ENCODE peak calls at places on chromosomes 4 and X, in four cellular contexts. H is GM12878, R is K562, U is HepG2. D is an unnamed sample.

GRCh38 chrX:74536142-74537010 is 78.0 kb downstream of the RLIM start:
- DNase-seq in H (no peak), R (peak), U (no peak), D (peak)

GRCh38 chr4:8586671-8587468 is 5.7 kb upstream of the CPZ start:
- DNase-seq in H (no peak), R (peak), U (no peak), D (no peak)

GRCh38 chr4:119124314-119124713 is 11.3 kb upstream of the MYOZ2 start:
- DNase-seq in H (no peak), R (no peak), U (no peak), D (no peak)

GRCh38 chr4:118964891-118965411 is 76.3 kb downstream of the SYNPO2 start:
- DNase-seq in H (no peak), R (no peak), U (no peak), D (no peak)

GRCh38 chr4:178395798-178396197 is 953.6 kb upstream of the AGA start:
- DNase-seq in H (no peak), R (no peak), U (no peak), D (no peak)

GRCh38 chr4:1115528-1116293 is 2.3 kb upstream of the RNF212 start:
- DNase-seq in H (no peak), R (no peak), U (no peak), D (no peak)

GRCh38 chrX:121987163-121987562 is 939.8 kb downstream of the GLUD2 start:
- DNase-seq in H (no peak), R (no peak), U (no peak), D (peak)

GRCh38 chr4:8940792-8941491 is 69.3 kb upstream of the HMX1 start:
- DNase-seq in H (no peak), R (peak), U (peak), D (no peak)

GRCh38 chr4:36086387-36086786 is 157.9 kb downstream of the ARAP2 start:
- DNase-seq in H (no peak), R (no peak), U (no peak), D (no peak)

GRCh38 chrX:11382935-11383334 is 89.7 kb downstream of the AMELX start:
- DNase-seq in H (no peak), R (no peak), U (no peak), D (no peak)

GRCh38 chrX:27086221-27086620 is 376.9 kb downstream of the PPP4R3C start:
- DNase-seq in H (no peak), R (no peak), U (no peak), D (no peak)

GRCh38 chr4:632391-632790 is 7.0 kb downstream of the PDE6B start:
- DNase-seq in H (no peak), R (no peak), U (no peak), D (no peak)

GRCh38 chr4:105909699-105910340 is 14.5 kb downstream of the NPNT start:
- DNase-seq in H (no peak), R (no peak), U (no peak), D (no peak)

GRCh38 chrX:39677987-39678840 is 419.5 kb downstream of the BCOR start:
- DNase-seq in H (no peak), R (no peak), U (no peak), D (no peak)

GRCh38 chr4:66920514-66920913 is 624.8 kb downstream of the CENPC start:
- DNase-seq in H (no peak), R (no peak), U (no peak), D (no peak)

GRCh38 chrX:3582421-3582820 is 131.0 kb downstream of the PRKX start:
- DNase-seq in H (no peak), R (no peak), U (no peak), D (no peak)

GRCh38 chrX:85288992-85289723 is 45.4 kb downstream of the ZNF711 start:
- DNase-seq in H (no peak), R (no peak), U (no peak), D (no peak)

GRCh38 chrX:2320580-2321327 is 180.0 kb downstream of the DHRSX start:
- DNase-seq in H (no peak), R (no peak), U (peak), D (peak)

GRCh38 chr4:149884046-149884445 is 68.4 kb upstream of the IQCM start:
- DNase-seq in H (no peak), R (no peak), U (no peak), D (no peak)

GRCh38 chr4:41009411-41009810 is 204.9 kb downstream of the APBB2 start:
- DNase-seq in H (no peak), R (no peak), U (no peak), D (no peak)

GRCh38 chr4:83503974-83504373 is 19.1 kb upstream of the ABRAXAS1 start:
- DNase-seq in H (no peak), R (no peak), U (no peak), D (no peak)

GRCh38 chrX:155632424-155633100 is 19.8 kb upstream of the TMLHE start:
- DNase-seq in H (peak), R (no peak), U (no peak), D (no peak)

GRCh38 chrX:155611302-155611701 is 1.4 kb downstream of the TMLHE start:
- DNase-seq in H (no peak), R (no peak), U (no peak), D (no peak)

GRCh38 chr4:109729155-109729562 is 711 bp downstream of the PLA2G12A start:
- DNase-seq in H (no peak), R (peak), U (no peak), D (no peak)

GRCh38 chrX:73916931-73917657 is 354.1 kb downstream of the CHIC1 start:
- DNase-seq in H (no peak), R (no peak), U (no peak), D (no peak)

GRCh38 chrX:153969125-153969903 is 2.3 kb downstream of the HCFC1 start:
- DNase-seq in H (no peak), R (no peak), U (no peak), D (no peak)

GRCh38 chrX:2928583-2929434 is at the start of gene ARSD:
- DNase-seq in H (no peak), R (no peak), U (peak), D (peak)

GRCh38 chrX:129772796-129773431 is 6.8 kb upstream of the SASH3 start:
- DNase-seq in H (peak), R (no peak), U (no peak), D (no peak)

GRCh38 chr4:1505511-1506451 is 99.5 kb upstream of the NKX1-1 start:
- DNase-seq in H (no peak), R (no peak), U (no peak), D (peak)

GRCh38 chr4:147822128-147822527 is 90.2 kb downstream of the ARHGAP10 start:
- DNase-seq in H (no peak), R (no peak), U (peak), D (no peak)

GRCh38 chr4:125022855-125023501 is 291.8 kb upstream of the FAT4 start:
- DNase-seq in H (no peak), R (peak), U (no peak), D (no peak)

GRCh38 chr4:145816091-145816490 is 122.5 kb downstream of the ZNF827 start:
- DNase-seq in H (no peak), R (no peak), U (no peak), D (no peak)

GRCh38 chrX:148530464-148531077 is 30.2 kb downstream of the AFF2 start:
- DNase-seq in H (no peak), R (peak), U (no peak), D (no peak)

DNA sequence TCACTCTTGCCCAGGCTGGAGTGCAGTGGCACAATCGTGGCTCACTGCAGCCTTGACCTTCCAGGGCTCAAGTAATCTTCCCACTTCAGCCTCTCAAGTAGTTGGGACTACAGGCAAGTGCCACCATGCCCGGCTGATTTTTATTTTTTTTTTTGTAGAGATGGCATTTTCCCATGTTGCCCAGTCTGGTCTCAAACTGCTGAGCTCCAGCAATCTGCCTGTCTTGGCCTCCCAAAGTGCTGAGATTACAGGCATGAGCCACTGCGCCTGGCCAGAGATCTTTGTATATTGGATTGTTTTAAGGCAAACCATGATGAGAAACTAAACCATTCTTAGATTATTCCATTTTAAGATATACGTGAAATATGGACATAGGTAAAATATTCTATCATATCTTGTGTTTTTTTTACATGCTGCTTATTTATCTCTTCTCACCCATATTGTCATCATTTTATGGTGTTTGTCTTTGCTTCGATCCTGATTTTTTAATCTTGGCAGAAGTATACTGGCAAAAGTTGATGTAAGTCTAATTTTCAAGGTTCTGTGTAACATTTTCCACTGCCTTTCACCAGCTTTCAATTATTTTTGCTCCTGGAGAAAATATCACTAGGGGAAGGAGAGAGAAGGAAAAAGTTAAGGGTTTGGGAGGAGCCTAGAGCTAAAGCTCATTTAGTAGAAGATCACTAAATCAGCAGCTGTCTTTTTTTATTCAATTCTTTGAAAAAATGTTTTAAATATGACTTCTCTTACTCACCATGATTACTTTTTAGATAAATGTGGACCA is 27.8 kb downstream of the PDLIM5 start:
- DNase-seq in H (no peak), R (no peak), U (no peak), D (no peak)
- TF ChIP-seq SMC3 in H (no peak), R (no peak), U (no peak), D (no peak)

GRCh38 chr4:22237155-22237751 is 278.6 kb downstream of the ADGRA3 start:
- DNase-seq in H (no peak), R (peak), U (peak), D (peak)
- TF ChIP-seq TAF1 in H (no peak), R (no peak), U (no peak), D (no peak)

GRCh38 chrX:22310779-22311178 is 38.1 kb downstream of the CBLL2 start:
- DNase-seq in H (no peak), R (no peak), U (no peak), D (no peak)

GRCh38 chrX:22314211-22314610 is 41.5 kb downstream of the CBLL2 start:
- DNase-seq in H (no peak), R (no peak), U (no peak), D (no peak)

GRCh38 chrX:22314692-22315091 is 42.0 kb downstream of the CBLL2 start:
- DNase-seq in H (no peak), R (no peak), U (no peak), D (no peak)

DNA sequence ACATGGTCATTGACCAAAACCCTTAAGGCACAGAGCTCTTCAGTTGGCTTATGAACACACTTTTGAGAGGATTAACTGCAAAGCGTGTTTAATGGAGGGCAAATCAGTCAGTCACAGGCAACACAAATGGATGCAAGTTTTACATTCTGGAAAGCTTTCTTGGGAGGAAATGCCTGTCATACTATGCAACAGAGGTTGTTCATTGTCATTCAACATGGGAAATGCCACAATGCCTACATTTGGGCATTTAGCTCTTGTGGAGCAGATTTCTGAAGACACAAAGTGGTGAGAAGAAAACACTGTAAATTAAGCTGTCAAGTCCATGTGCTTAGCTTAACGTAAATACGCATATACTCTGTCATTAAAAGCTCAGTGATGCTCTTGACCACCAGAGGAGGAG is 41.0 kb downstream of the CBLL2 start:
- DNase-seq in H (no peak), R (no peak), U (no peak), D (no peak)
- TF ChIP-seq SMC3 in H (no peak), R (no peak), U (no peak), D (no peak)

DNA sequence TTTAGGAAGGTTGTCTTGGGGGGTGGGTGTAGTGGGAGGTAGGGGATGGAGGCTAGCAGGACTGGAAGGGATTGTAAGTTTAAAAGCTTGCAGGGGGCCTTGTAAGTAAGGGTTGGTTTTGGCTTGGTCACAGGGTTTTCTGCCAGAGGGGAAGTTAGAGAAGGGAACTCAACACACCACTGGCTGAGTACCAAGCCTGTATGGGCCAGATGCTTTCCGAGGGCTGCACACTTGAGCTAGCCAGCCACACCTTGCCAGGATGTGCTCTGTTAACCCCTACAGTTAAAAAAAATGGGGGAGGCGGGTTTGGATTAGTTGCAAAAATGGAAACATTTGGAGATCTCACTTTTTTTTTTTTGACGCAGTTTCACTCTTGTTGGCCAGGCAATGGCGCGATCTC is 1.2 kb upstream of the RPS3A start:
- DNase-seq in H (no peak), R (no peak), U (no peak), D (no peak)
- TF ChIP-seq TAF1 in H (no peak), R (no peak), U (no peak), D (no peak)

GRCh38 chr4:87524456-87524855 is 4.7 kb downstream of the SPARCL1 start:
- DNase-seq in H (no peak), R (no peak), U (no peak), D (no peak)

GRCh38 chr4:87523307-87523706 is 5.9 kb downstream of the SPARCL1 start:
- DNase-seq in H (no peak), R (no peak), U (no peak), D (no peak)

GRCh38 chr4:87516683-87517082 is 12.5 kb downstream of the SPARCL1 start:
- DNase-seq in H (no peak), R (no peak), U (no peak), D (no peak)

GRCh38 chr4:87525636-87526035 is 3.5 kb downstream of the SPARCL1 start:
- DNase-seq in H (no peak), R (no peak), U (no peak), D (no peak)

DNA sequence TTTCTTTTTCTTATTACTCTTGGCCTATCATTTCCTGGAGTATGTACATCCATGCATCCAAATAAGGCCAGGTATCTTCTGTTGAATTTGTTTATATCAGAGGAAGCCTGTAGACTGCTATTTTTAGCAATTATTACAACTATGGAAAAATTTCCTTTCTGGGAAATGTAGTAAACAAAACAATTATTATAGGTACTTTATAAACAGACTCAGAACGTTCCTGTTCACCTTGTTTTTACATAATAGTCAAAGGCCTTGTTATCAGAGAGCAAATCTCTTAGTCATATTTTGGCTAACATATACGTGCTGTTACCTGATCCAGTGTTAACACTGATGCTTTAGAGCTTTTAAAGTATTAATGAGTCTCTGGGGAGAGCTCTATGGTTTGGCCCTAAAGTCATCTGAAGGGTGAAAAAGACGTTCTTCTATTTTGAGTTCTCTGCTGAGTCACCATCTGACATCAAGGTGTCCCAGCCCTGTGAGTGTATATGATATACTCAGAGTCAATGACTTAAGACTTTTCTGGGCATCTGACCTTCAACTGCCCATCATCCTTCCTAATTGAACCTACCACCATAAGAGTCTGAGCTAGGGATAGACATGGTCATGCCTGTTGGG is 7.3 kb downstream of the SPARCL1 start:
- DNase-seq in H (no peak), R (peak), U (no peak), D (no peak)
- TF ChIP-seq SMC3 in H (no peak), R (no peak), U (no peak), D (no peak)

GRCh38 chrX:22128961-22129360 is 96.8 kb downstream of the PHEX start:
- DNase-seq in H (no peak), R (no peak), U (no peak), D (no peak)

GRCh38 chrX:22136711-22137110 is 104.6 kb downstream of the PHEX start:
- DNase-seq in H (no peak), R (no peak), U (no peak), D (no peak)

GRCh38 chrX:22135171-22135711 is 103.1 kb downstream of the PHEX start:
- DNase-seq in H (no peak), R (no peak), U (no peak), D (no peak)

GRCh38 chrX:22135994-22136684 is 104.0 kb downstream of the PHEX start:
- DNase-seq in H (no peak), R (peak), U (peak), D (peak)

GRCh38 chrX:22134681-22135080 is 102.6 kb downstream of the PHEX start:
- DNase-seq in H (no peak), R (no peak), U (peak), D (peak)
- TF ChIP-seq TAF1 in H (no peak), R (no peak), U (no peak), D (no peak)

GRCh38 chr4:72969957-72970356 is 99.6 kb downstream of the COX18 start:
- DNase-seq in H (no peak), R (no peak), U (no peak), D (no peak)
- TF ChIP-seq SMC3 in H (no peak), R (no peak), U (no peak), D (no peak)

GRCh38 chr4:10584042-10584441 is 100.5 kb downstream of the CLNK start:
- DNase-seq in H (peak), R (no peak), U (peak), D (no peak)
- TF ChIP-seq TAF1 in H (no peak), R (no peak), U (no peak), D (no peak)

D was measured in SK-N-SH.